ENCODE peak calls at places on chromosome 17, in five cellular contexts. M is esophagus squamous epithelium, P is PC-3, U is hepatocyte, W is IMR-90. S is an unnamed sample. For H3K4me1, the result is how much of the 10 kb centered on the place peaks cover.

GRCh38 chr17:74369221-74369620 is 1.9 kb downstream of the GPR142 start:
- DNase-seq in M (no peak), P (no peak), U (no peak), W (no peak), S (peak)

GRCh38 chr17:63809970-63810369 is 17.3 kb upstream of the PSMC5 start:
- DNase-seq in M (no peak), P (no peak), U (no peak), W (no peak), S (no peak)

GRCh38 chr17:72121164-72122001 is 563 bp downstream of the SOX9 start:
- DNase-seq in M (no peak), P (peak), U (peak), W (peak), S (peak)

GRCh38 chr17:39230361-39230760 is 4.6 kb upstream of the STAC2 start:
- DNase-seq in M (no peak), P (no peak), U (no peak), W (no peak), S (no peak)

GRCh38 chr17:74563358-74563757 is 4.0 kb downstream of the CD300H start:
- DNase-seq in M (no peak), P (no peak), U (no peak), W (no peak), S (no peak)

GRCh38 chr17:46727572-46728348 is 90.7 kb downstream of the WNT3 start:
- DNase-seq in M (no peak), P (peak), U (no peak), W (peak), S (no peak)

GRCh38 chr17:17042851-17043667 is 802 bp downstream of the MPRIP start:
- DNase-seq in M (no peak), P (peak), U (no peak), W (peak), S (no peak)

GRCh38 chr17:34981538-34982241 is 1.4 kb downstream of the LIG3 start:
- DNase-seq in M (no peak), P (no peak), U (peak), W (peak), S (no peak)

GRCh38 chr17:8997994-8998628 is 23.2 kb upstream of the NTN1 start:
- DNase-seq in M (no peak), P (peak), U (peak), W (peak), S (peak)

GRCh38 chr17:3385869-3386816 is at the start of gene OR3A2:
- DNase-seq in M (no peak), P (no peak), U (no peak), W (no peak), S (no peak)

GRCh38 chr17:41026668-41027471 is at the start of gene KRTAP1-5:
- DNase-seq in M (no peak), P (peak), U (no peak), W (peak), S (no peak)

GRCh38 chr17:21171970-21172510 is 41.9 kb downstream of the TMEM11 start:
- DNase-seq in M (no peak), P (no peak), U (no peak), W (no peak), S (no peak)

GRCh38 chr17:20207295-20207985 is 198.3 kb downstream of the SPECC1 start:
- DNase-seq in M (no peak), P (no peak), U (no peak), W (no peak), S (no peak)

GRCh38 chr17:12089809-12090384 is 69.2 kb downstream of the MAP2K4 start:
- DNase-seq in M (no peak), P (peak), U (no peak), W (peak), S (no peak)

GRCh38 chr17:69448431-69449102 is 34.1 kb downstream of the MAP2K6 start:
- DNase-seq in M (no peak), P (no peak), U (no peak), W (no peak), S (peak)

GRCh38 chr17:40309031-40309937 is at the start of gene RARA:
- DNase-seq in M (no peak), P (no peak), U (peak), W (no peak), S (peak)

GRCh38 chr17:17824780-17825614 is 11.8 kb downstream of the SREBF1 start:
- DNase-seq in M (no peak), P (no peak), U (no peak), W (no peak), S (no peak)

GRCh38 chr17:76473541-76473985 is 6.2 kb downstream of the AANAT start:
- DNase-seq in M (no peak), P (no peak), U (no peak), W (no peak), S (no peak)
- TF ChIP-seq CTCF in M (no peak), P (peak), U (peak), W (peak), S (no peak)

DNA sequence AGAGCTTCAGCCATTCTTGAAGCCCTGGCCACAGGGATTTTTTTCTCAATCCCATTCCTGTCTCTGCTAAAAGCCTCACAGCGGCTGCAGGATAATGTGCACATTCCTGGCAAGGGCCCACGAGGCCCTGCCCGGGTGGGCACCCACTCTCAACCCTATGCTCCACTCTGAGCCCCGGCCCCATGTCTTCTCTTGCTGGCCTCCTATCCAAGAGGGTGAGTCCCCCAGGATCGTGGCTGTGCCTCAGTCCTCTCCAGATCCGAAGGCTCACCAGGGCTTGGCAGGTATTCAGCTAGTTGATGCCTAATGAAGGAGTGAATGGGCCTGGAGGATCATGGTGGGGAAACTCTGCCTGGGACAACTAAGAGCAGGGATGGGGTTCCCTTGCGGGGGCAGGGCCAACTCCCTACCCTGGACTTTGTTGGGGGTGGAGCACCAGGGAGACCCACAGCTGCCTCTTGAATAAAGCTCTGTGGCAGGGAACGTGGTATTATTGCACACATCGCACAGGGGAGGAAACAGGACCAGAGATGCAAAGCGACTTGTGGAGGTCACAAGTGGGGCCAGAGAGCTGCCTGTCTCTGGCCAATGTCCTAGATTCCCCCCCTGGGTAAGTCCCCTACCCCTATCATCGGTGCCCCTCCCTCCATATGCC is 5.4 kb downstream of the ARHGAP27 start:
- DNase-seq in M (no peak), P (no peak), U (peak), W (no peak), S (no peak)
- H3K4me1 ChIP-seq in M (under half), P (half or more), U (under half), W (under half), S (under half)

DNA sequence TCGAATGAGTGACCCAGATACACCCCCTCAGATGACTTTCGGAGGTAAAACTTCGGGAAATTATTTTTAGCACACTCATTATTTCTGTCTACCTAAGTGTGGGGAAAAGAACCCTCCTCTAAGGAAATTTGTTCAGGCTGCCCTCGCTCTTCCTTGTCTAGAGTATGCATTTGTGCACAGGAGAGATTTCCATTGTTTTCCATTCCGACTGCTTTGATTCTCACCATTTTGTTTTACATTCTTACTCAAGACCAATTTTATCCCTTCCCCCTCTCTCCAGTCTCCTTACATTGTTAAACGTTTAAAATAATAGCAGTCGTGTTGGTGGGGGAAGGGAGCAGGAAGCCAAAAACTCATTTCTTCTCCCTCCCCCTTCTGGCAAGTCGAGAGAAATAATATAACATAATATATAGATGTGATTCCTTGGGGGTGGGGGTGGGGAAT is 1.5 kb upstream of the CHD3 start:
- DNase-seq in M (no peak), P (no peak), U (no peak), W (no peak), S (no peak)
- TF ChIP-seq CTCF in M (no peak), P (peak), U (no peak), W (no peak), S (no peak)

DNA sequence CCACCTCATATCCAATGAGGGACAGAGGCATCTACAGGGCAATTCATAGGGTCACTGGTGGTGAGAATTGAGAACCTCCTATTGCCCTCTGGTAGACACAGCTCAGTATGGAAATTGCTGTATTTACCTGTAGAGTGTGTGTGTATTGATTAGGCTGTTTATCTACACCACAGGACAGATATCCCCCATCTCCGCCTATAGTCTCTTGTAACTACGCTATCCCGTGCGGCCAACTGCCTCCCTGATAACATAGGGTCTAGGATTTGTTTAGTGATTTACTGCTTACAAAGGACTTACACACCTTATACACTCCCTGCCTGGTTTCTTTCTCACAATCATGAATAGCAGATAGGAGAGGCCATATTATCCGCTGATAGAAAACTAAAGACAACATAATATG is 1.7 kb upstream of the STAT3 start:
- DNase-seq in M (no peak), P (no peak), U (no peak), W (no peak), S (no peak)
- H3K4me1 ChIP-seq in M (under half), P (under half), U (under half), W (under half), S (under half)

S was measured in colonic mucosa.